ENCODE peak calls at places on chromosomes 4 and X, in nine cellular contexts. A, G, X, I, W, N, E, Z and V are unnamed samples.

GRCh38 chrX:115350696-115351408 is 61.3 kb downstream of the LUZP4 start:
- DNase-seq in A (no peak), G (no peak), X (peak), I (no peak), W (no peak), N (peak), E (no peak), Z (no peak), V (no peak)

GRCh38 chr4:25921922-25922321 is 7.9 kb downstream of the SMIM20 start:
- DNase-seq in A (no peak), G (no peak), X (no peak), I (no peak), W (no peak), N (no peak), E (no peak), Z (no peak), V (no peak)

GRCh38 chr4:62670509-62670908 is 1470.4 kb downstream of the ADGRL3 start:
- DNase-seq in A (no peak), G (no peak), X (no peak), I (no peak), W (no peak), N (no peak), E (no peak), Z (no peak), V (no peak)

GRCh38 chr4:137587796-137588195 is 55.5 kb upstream of the PCDH18 start:
- DNase-seq in A (no peak), G (no peak), X (peak), I (no peak), W (no peak), N (no peak), E (no peak), Z (no peak), V (no peak)

GRCh38 chrX:154040307-154040756 is 20.6 kb upstream of the IRAK1 start:
- DNase-seq in A (no peak), G (no peak), X (peak), I (no peak), W (no peak), N (peak), E (no peak), Z (no peak), V (no peak)

GRCh38 chr4:188262464-188262863 is 123.2 kb downstream of the TRIML1 start:
- DNase-seq in A (no peak), G (no peak), X (no peak), I (no peak), W (no peak), N (no peak), E (no peak), Z (no peak), V (peak)

GRCh38 chrX:13891367-13892146 is 74.7 kb upstream of the GPM6B start:
- DNase-seq in A (no peak), G (no peak), X (no peak), I (no peak), W (no peak), N (peak), E (peak), Z (no peak), V (no peak)

GRCh38 chr4:22391548-22391947 is 124.3 kb downstream of the ADGRA3 start:
- DNase-seq in A (no peak), G (no peak), X (peak), I (no peak), W (no peak), N (peak), E (no peak), Z (no peak), V (no peak)

GRCh38 chr4:121789960-121790829 is 10.9 kb upstream of the EXOSC9 start:
- DNase-seq in A (no peak), G (no peak), X (peak), I (no peak), W (no peak), N (peak), E (no peak), Z (no peak), V (no peak)

GRCh38 chr4:48780867-48781219 is 764 bp upstream of the FRYL start:
- DNase-seq in A (peak), G (no peak), X (no peak), I (no peak), W (peak), N (peak), E (peak), Z (no peak), V (no peak)

GRCh38 chr4:12580787-12581186 is 903.4 kb downstream of the RAB28 start:
- DNase-seq in A (no peak), G (no peak), X (no peak), I (no peak), W (no peak), N (no peak), E (no peak), Z (no peak), V (no peak)

GRCh38 chrX:107014927-107015326 is 14.9 kb upstream of the MORC4 start:
- DNase-seq in A (no peak), G (no peak), X (peak), I (no peak), W (no peak), N (peak), E (no peak), Z (no peak), V (no peak)

GRCh38 chr4:123588631-123589223 is 192.1 kb downstream of the SPRY1 start:
- DNase-seq in A (no peak), G (no peak), X (peak), I (no peak), W (no peak), N (peak), E (peak), Z (no peak), V (peak)

GRCh38 chr4:36775544-36775943 is 469.0 kb upstream of the NWD2 start:
- DNase-seq in A (no peak), G (no peak), X (no peak), I (no peak), W (no peak), N (no peak), E (no peak), Z (no peak), V (no peak)

GRCh38 chr4:1488831-1489638 is 82.8 kb upstream of the NKX1-1 start:
- DNase-seq in A (no peak), G (no peak), X (no peak), I (no peak), W (no peak), N (no peak), E (no peak), Z (no peak), V (no peak)

GRCh38 chr4:143382539-143382938 is 45.9 kb downstream of the GAB1 start:
- DNase-seq in A (no peak), G (no peak), X (no peak), I (no peak), W (no peak), N (no peak), E (no peak), Z (no peak), V (no peak)

GRCh38 chr4:16779028-16779675 is 119.3 kb downstream of the LDB2 start:
- DNase-seq in A (no peak), G (no peak), X (peak), I (no peak), W (no peak), N (peak), E (no peak), Z (no peak), V (no peak)

GRCh38 chr4:52200339-52200725 is 149.2 kb downstream of the SPATA18 start:
- DNase-seq in A (no peak), G (no peak), X (no peak), I (no peak), W (no peak), N (no peak), E (no peak), Z (no peak), V (no peak)

GRCh38 chr4:73606465-73606974 is 13.7 kb downstream of the RASSF6 start:
- DNase-seq in A (no peak), G (no peak), X (no peak), I (no peak), W (no peak), N (no peak), E (no peak), Z (no peak), V (no peak)

GRCh38 chr4:52925531-52925968 is 63.4 kb downstream of the RASL11B start:
- DNase-seq in A (no peak), G (no peak), X (no peak), I (no peak), W (no peak), N (peak), E (no peak), Z (no peak), V (no peak)

GRCh38 chr4:7167706-7168105 is 24.6 kb upstream of the SORCS2 start:
- DNase-seq in A (no peak), G (no peak), X (no peak), I (no peak), W (no peak), N (no peak), E (no peak), Z (no peak), V (no peak)

GRCh38 chrX:14865201-14865600 is 7.7 kb downstream of the FANCB start:
- DNase-seq in A (no peak), G (no peak), X (peak), I (no peak), W (no peak), N (peak), E (no peak), Z (no peak), V (no peak)

GRCh38 chr4:4421356-4421755 is 34.5 kb downstream of the NSG1 start:
- DNase-seq in A (no peak), G (no peak), X (no peak), I (no peak), W (no peak), N (no peak), E (no peak), Z (no peak), V (no peak)

GRCh38 chr4:83858121-83858520 is 322.2 kb downstream of the GPAT3 start:
- DNase-seq in A (no peak), G (no peak), X (no peak), I (no peak), W (no peak), N (no peak), E (no peak), Z (no peak), V (peak)

GRCh38 chr4:12615822-12616221 is 868.3 kb downstream of the RAB28 start:
- DNase-seq in A (no peak), G (no peak), X (no peak), I (no peak), W (no peak), N (no peak), E (no peak), Z (no peak), V (no peak)

GRCh38 chr4:156378053-156378665 is 424.5 kb upstream of the CTSO start:
- DNase-seq in A (no peak), G (peak), X (no peak), I (no peak), W (no peak), N (peak), E (no peak), Z (no peak), V (peak)